ENCODE peak calls at places on chromosomes 16 and 17, in eight cellular contexts. F, B, U, N, Q, W, R and E are unnamed samples.
A peak's percentile ranks its signal among the peaks of the same experiment; 100 is the strongest.

GRCh38 chr17:60901806-60902205 is 224.2 kb downstream of the BCAS3 start:
- DNase-seq in R (no peak), N (no peak), B (no peak), W (no peak), F (no peak), Q (no peak), U (no peak), E (no peak)

GRCh38 chr16:30010817-30011504 is at the start of gene DOC2A:
- DNase-seq in R (peak; percentile 81), F (no peak), B (peak; percentile 35), Q (no peak), W (no peak), U (no peak), N (peak; percentile 18), E (no peak)

GRCh38 chr17:57868007-57868774 is 18.3 kb upstream of the MRPS23 start:
- DNase-seq in U (peak; percentile 89), N (no peak), F (peak; percentile 86), B (peak; percentile 48), R (peak; percentile 48), Q (peak; percentile 75), W (no peak), E (peak; percentile 90)

GRCh38 chr17:71870546-71870862 is 250.3 kb upstream of the SOX9 start:
- DNase-seq in B (no peak), R (no peak), F (no peak), W (no peak), Q (no peak), N (no peak), U (no peak), E (no peak)

GRCh38 chr16:48432136-48432535 is 46.9 kb upstream of the SIAH1 start:
- DNase-seq in R (no peak), Q (no peak), N (no peak), W (no peak), U (no peak), B (no peak), F (no peak), E (no peak)

GRCh38 chr17:66383353-66383752 is 80.9 kb downstream of the PRKCA start:
- DNase-seq in Q (no peak), F (no peak), B (no peak), W (no peak), R (no peak), U (no peak), N (no peak), E (no peak)

GRCh38 chr17:60087882-60088669 is 9.4 kb upstream of the HEATR6 start:
- DNase-seq in U (no peak), F (no peak), Q (no peak), N (no peak), B (no peak), W (no peak), R (peak; percentile 72), E (no peak)

GRCh38 chr16:31135535-31136286 is at the start of gene PRSS8:
- DNase-seq in B (no peak), Q (no peak), R (no peak), W (peak; percentile 92), N (no peak), F (no peak), U (no peak), E (peak; percentile 48)

GRCh38 chr16:76483510-76483909 is 206.3 kb downstream of the CNTNAP4 start:
- DNase-seq in N (no peak), Q (no peak), R (no peak), W (no peak), F (no peak), U (no peak), B (no peak), E (no peak)